ENCODE peak calls at places on chromosomes 4 and X, in five cellular contexts. Y is SK-N-SH, O is AG09309, P is suprapubic skin, N is stomach. S is an unnamed sample.

GRCh38 chr4:46274717-46275116 is 115.2 kb downstream of the GABRA2 start:
- DNase-seq in O (no peak), P (no peak), Y (no peak), N (no peak), S (no peak)

GRCh38 chrX:143206961-143207360 is 181.2 kb downstream of the SPANXN4 start:
- DNase-seq in Y (no peak), O (no peak), P (no peak), N (no peak), S (no peak)

GRCh38 chrX:40304115-40304514 is 206.4 kb upstream of the BCOR start:
- DNase-seq in Y (no peak), O (no peak), N (no peak), P (no peak), S (no peak)

GRCh38 chrX:31858915-31859314 is 787.1 kb upstream of the FTHL17 start:
- DNase-seq in N (no peak), P (no peak), O (no peak), Y (no peak), S (no peak)

GRCh38 chrX:11427082-11428033 is 134.1 kb downstream of the AMELX start:
- DNase-seq in P (peak; percentile 76), Y (peak; percentile 26), N (peak; percentile 43), O (no peak), S (no peak)

GRCh38 chrX:104253567-104254441 is 929 bp downstream of the ESX1 start:
- DNase-seq in N (no peak), Y (peak; percentile 34), O (no peak), P (no peak), S (no peak)

GRCh38 chr4:13240066-13240465 is 244.1 kb downstream of the RAB28 start:
- DNase-seq in P (no peak), N (no peak), Y (no peak), O (no peak), S (no peak)

GRCh38 chr4:118281611-118282442 is 71.0 kb downstream of the PRSS12 start:
- DNase-seq in Y (no peak), P (no peak), O (no peak), N (no peak), S (no peak)

GRCh38 chrX:14697453-14697852 is 168.1 kb downstream of the GLRA2 start:
- DNase-seq in Y (peak; percentile 59), P (no peak), N (peak; percentile 28), O (no peak), S (no peak)

GRCh38 chr4:152534541-152535231 is 1.2 kb downstream of the FBXW7 start:
- DNase-seq in N (peak; percentile 54), P (peak; percentile 86), O (no peak), Y (peak; percentile 52), S (no peak)

GRCh38 chrX:42869659-42870476 is 91.9 kb upstream of the PPP1R2C start:
- DNase-seq in Y (no peak), P (no peak), N (no peak), O (no peak), S (no peak)

GRCh38 chr4:7364979-7365378 is 69.8 kb downstream of the PSAPL1 start:
- DNase-seq in O (no peak), Y (no peak), N (no peak), P (no peak), S (no peak)

GRCh38 chrX:34559325-34559724 is 97.8 kb downstream of the TMEM47 start:
- DNase-seq in O (no peak), P (no peak), Y (no peak), N (no peak), S (peak; percentile 2)

GRCh38 chr4:128220286-128221235 is 67.1 kb downstream of the PGRMC2 start:
- DNase-seq in Y (peak; percentile 36), N (no peak), P (no peak), O (peak; percentile 37), S (no peak)

GRCh38 chr4:185640809-185641675 is 105.7 kb upstream of the PDLIM3 start:
- DNase-seq in P (no peak), O (peak; percentile 61), Y (peak; percentile 50), N (no peak), S (peak; percentile 66)

GRCh38 chrX:150410513-150410912 is 47.4 kb downstream of the MAMLD1 start:
- DNase-seq in O (no peak), N (no peak), Y (no peak), P (no peak), S (no peak)

GRCh38 chrX:40143987-40144386 is 46.2 kb upstream of the BCOR start:
- DNase-seq in N (no peak), Y (no peak), O (no peak), P (no peak), S (no peak)

GRCh38 chrX:21926527-21927278 is 13.8 kb upstream of the SMS start:
- DNase-seq in P (no peak), N (no peak), Y (no peak), O (peak; percentile 85), S (peak; percentile 83)

GRCh38 chr4:126106658-126107057 is 791.9 kb downstream of the FAT4 start:
- DNase-seq in Y (no peak), P (no peak), N (no peak), O (no peak), S (no peak)

GRCh38 chr4:122195718-122196117 is 43.6 kb downstream of the BLTP1 start:
- DNase-seq in P (no peak), N (no peak), Y (no peak), O (no peak), S (no peak)

GRCh38 chr4:108172231-108172779 is 3.6 kb upstream of the LEF1 start:
- DNase-seq in N (no peak), Y (peak; percentile 87), O (no peak), P (no peak), S (no peak)
- TF ChIP-seq CTCF in N (no peak), Y (no peak), O (no peak), P (peak; percentile 10), S (no peak)

DNA sequence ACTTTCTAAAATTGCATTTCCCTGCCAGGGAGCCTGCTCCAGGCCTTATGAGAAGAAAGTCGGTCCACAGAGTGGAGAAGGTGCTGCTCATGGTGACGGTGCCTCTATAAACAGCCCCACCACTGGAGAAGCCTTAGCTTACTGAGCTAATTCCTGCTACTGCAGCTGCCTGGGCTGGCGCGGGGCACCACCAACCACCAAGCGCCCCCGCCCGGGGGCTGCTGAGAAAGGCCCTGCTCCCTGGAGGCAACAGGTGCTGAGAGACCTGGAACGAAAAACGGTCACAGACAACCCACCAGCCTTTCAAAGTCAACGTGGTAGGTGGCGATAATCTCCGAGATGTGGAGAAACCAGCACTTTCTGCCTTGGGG is 2.9 kb downstream of the HCFC1 start:
- DNase-seq in O (no peak), Y (no peak), N (no peak), P (no peak), S (no peak)
- TF ChIP-seq CTCF in O (no peak), Y (no peak), N (no peak), P (no peak), S (no peak)

DNA sequence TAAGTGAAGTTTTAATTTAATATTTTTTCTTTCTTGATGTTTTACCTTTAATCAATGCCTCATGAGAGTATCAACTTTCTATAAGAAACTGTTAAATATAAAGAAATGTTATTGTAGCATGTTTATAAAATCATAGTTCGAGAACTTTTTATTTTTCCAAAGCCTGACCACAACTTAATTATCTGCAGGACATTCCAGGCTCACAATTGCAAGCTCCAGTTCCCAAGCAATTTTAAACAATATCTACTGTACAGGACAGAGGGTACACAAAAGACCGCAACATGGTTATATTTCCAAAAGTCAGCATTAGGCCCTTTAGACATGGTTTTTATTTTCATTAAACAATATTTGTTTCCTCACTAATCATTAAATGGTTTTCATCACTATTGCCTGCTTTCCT is 20.1 kb downstream of the STX18 start:
- DNase-seq in P (no peak), N (no peak), O (no peak), Y (no peak), S (no peak)
- TF ChIP-seq CTCF in P (no peak), N (no peak), O (no peak), Y (no peak), S (no peak)

GRCh38 chr4:123350191-123350544 is 46.4 kb upstream of the SPRY1 start:
- DNase-seq in N (peak; percentile 54), O (no peak), P (no peak), Y (no peak), S (no peak)
- TF ChIP-seq CTCF in N (no peak), O (no peak), P (peak; percentile 15), Y (peak; percentile 12), S (no peak)

GRCh38 chr4:77194989-77195388 is 38.0 kb downstream of the CCNG2 start:
- DNase-seq in O (no peak), Y (no peak), P (no peak), N (no peak), S (no peak)

GRCh38 chr4:77190053-77190452 is 33.0 kb downstream of the CCNG2 start:
- DNase-seq in Y (no peak), O (no peak), N (no peak), P (no peak), S (no peak)

GRCh38 chr4:77194366-77194765 is 37.4 kb downstream of the CCNG2 start:
- DNase-seq in Y (no peak), N (no peak), P (no peak), O (no peak), S (no peak)

GRCh38 chr4:77193511-77194236 is 36.7 kb downstream of the CCNG2 start:
- DNase-seq in Y (no peak), O (no peak), N (peak; percentile 62), P (peak; percentile 88), S (no peak)

GRCh38 chr4:77193046-77193445 is 36.0 kb downstream of the CCNG2 start:
- DNase-seq in N (no peak), P (no peak), O (no peak), Y (no peak), S (no peak)
- TF ChIP-seq CTCF in N (no peak), P (no peak), O (no peak), Y (no peak), S (no peak)

GRCh38 chr4:81259151-81259550 is 44.1 kb upstream of the PRKG2 start:
- DNase-seq in O (no peak), Y (no peak), N (no peak), P (no peak), S (no peak)

GRCh38 chr4:81257021-81257420 is 42.0 kb upstream of the PRKG2 start:
- DNase-seq in O (no peak), P (no peak), N (no peak), Y (no peak), S (no peak)

GRCh38 chr4:81257841-81258240 is 42.8 kb upstream of the PRKG2 start:
- DNase-seq in Y (no peak), N (no peak), P (no peak), O (no peak), S (no peak)

GRCh38 chr4:81256059-81256635 is 41.1 kb upstream of the PRKG2 start:
- DNase-seq in P (no peak), N (no peak), O (no peak), Y (no peak), S (no peak)

DNA sequence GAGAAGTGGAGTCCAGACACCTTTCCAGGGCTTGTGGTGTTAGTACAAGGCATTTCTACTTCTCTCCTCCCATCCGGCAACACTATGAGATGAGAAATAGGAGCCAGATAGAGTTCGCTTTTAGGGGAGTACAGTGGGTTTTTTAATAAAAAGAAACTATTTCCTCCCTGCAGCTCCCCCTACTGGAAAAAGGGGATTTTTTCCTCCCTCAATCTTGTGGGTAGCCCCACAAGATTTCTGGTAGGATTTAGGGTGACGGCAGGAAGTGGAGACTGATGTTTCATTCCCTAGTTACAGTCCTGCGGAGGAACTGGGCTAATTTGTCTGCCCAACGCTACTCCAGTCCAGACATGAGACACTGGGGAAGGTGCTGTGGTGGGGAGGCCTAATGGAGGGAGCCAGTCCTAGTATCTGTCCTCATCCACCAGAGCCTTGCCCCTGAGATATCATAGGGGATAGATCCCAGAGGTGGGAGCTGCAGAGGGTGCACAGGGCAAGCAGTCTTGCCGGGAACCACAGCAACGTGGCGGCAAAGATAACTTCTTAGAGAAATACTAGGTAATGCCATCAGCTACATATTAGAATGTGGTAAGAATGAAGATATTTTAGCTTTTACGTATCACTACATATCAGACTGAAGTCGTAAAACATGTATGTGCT is 45.6 kb upstream of the PRKG2 start:
- DNase-seq in O (no peak), N (no peak), P (no peak), Y (peak; percentile 10), S (no peak)
- TF ChIP-seq CTCF in O (peak; percentile 56), N (no peak), P (no peak), Y (peak; percentile 64), S (peak; percentile 6)

GRCh38 chrX:119516157-119516702 is 48.0 kb downstream of the SLC25A5 start:
- DNase-seq in N (no peak), O (no peak), Y (peak; percentile 75), P (no peak), S (peak; percentile 41)
- TF ChIP-seq CTCF in N (no peak), O (peak; percentile 76), Y (peak; percentile 90), P (peak; percentile 66), S (peak; percentile 77)

S was measured in AG09319.